ENCODE peak calls at places on chromosomes 5 and 9, in six cellular contexts. X, V, W, F, O and I are unnamed samples.

GRCh38 chr5:50302815-50303490 is 138.1 kb downstream of the EMB start:
- DNase-seq in X (no peak), V (no peak), O (no peak), F (no peak), W (no peak), I (no peak)

GRCh38 chr5:132180134-132180745 is 47.4 kb downstream of the P4HA2 start:
- DNase-seq in W (no peak), V (peak), O (peak), F (no peak), X (no peak), I (no peak)

GRCh38 chr9:132185164-132186009 is 23.5 kb downstream of the NTNG2 start:
- DNase-seq in F (no peak), W (no peak), V (no peak), O (no peak), X (no peak), I (no peak)

GRCh38 chr9:109652971-109653370 is 127.0 kb upstream of the PALM2AKAP2 start:
- DNase-seq in O (peak), F (no peak), W (no peak), X (no peak), V (peak), I (no peak)

GRCh38 chr9:113638504-113638903 is 175.0 kb downstream of the RGS3 start:
- DNase-seq in W (no peak), F (no peak), X (no peak), V (no peak), O (no peak), I (no peak)

GRCh38 chr5:6818594-6819512 is 105.6 kb downstream of the TENT4A start:
- DNase-seq in O (no peak), X (no peak), V (no peak), W (no peak), F (no peak), I (peak)

GRCh38 chr9:122346478-122347347 is 24.1 kb upstream of the PTGS1 start:
- DNase-seq in W (peak), X (no peak), F (no peak), O (peak), V (peak), I (no peak)

GRCh38 chr9:117706421-117707150 is 2.4 kb downstream of the TLR4 start:
- DNase-seq in X (no peak), F (no peak), O (peak), V (no peak), W (no peak), I (no peak)

GRCh38 chr5:74919487-74919886 is 53.3 kb upstream of the FAM169A start:
- DNase-seq in V (peak), F (no peak), W (no peak), X (no peak), O (peak), I (peak)

GRCh38 chr5:153594785-153595184 is 104.3 kb downstream of the GRIA1 start:
- DNase-seq in X (no peak), W (no peak), V (no peak), F (no peak), O (no peak), I (no peak)

GRCh38 chr9:6917162-6917561 is 159.4 kb downstream of the KDM4C start:
- DNase-seq in X (no peak), W (no peak), V (no peak), F (no peak), O (no peak), I (no peak)

GRCh38 chr9:79896390-79896789 is 324.6 kb downstream of the TLE4 start:
- DNase-seq in O (no peak), V (no peak), F (no peak), W (no peak), X (no peak), I (no peak)

GRCh38 chr5:59709833-59710232 is 183.7 kb downstream of the PDE4D start:
- DNase-seq in O (peak), W (no peak), F (no peak), V (peak), X (no peak), I (no peak)

GRCh38 chr5:92527311-92528078 is 1053.5 kb downstream of the NR2F1-AS1 start:
- DNase-seq in V (no peak), F (no peak), O (no peak), W (no peak), X (no peak), I (no peak)

GRCh38 chr9:89969156-89969566 is 364.3 kb downstream of the GADD45G start:
- DNase-seq in V (no peak), O (peak), W (no peak), X (no peak), F (no peak), I (no peak)

GRCh38 chr5:2738156-2738699 is 13.2 kb downstream of the IRX2 start:
- DNase-seq in V (no peak), F (no peak), W (no peak), O (peak), X (no peak), I (no peak)

GRCh38 chr5:2740849-2741555 is 10.5 kb downstream of the IRX2 start:
- DNase-seq in W (no peak), X (no peak), V (no peak), F (no peak), O (no peak), I (no peak)

GRCh38 chr5:2740051-2740848 is 11.2 kb downstream of the IRX2 start:
- DNase-seq in X (no peak), O (no peak), V (no peak), F (no peak), W (no peak), I (no peak)

GRCh38 chr5:2738700-2739359 is 12.6 kb downstream of the IRX2 start:
- DNase-seq in F (no peak), V (no peak), O (no peak), X (no peak), W (no peak), I (no peak)

GRCh38 chr5:2739360-2740050 is 12.0 kb downstream of the IRX2 start:
- DNase-seq in V (no peak), X (no peak), F (no peak), W (no peak), O (peak), I (no peak)
- H3K27ac ChIP-seq in V (no peak), X (peak), F (no peak), W (no peak), O (no peak), I (no peak)

DNA sequence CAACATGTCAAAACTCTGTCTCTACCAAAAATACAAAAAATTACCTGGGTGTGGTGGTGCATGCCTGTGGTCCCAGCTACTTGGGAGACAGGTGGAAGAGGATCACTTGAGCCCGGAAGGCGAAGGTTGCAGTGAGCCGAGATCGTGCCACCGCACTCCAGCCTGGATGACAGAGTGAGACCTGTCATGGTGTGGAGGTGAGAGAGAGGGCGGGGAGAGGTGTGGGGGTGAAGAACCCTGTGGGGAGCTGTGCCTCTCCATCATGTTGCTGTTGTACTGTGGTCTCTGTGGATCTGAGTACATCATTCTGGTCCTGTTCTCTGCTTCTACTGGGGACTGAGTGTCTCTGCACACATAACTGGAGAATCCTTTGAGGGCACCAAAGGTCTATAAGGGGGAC is 11.3 kb upstream of the SLC34A1 start:
- DNase-seq in O (no peak), W (no peak), V (no peak), X (no peak), F (no peak), I (no peak)
- H3K27ac ChIP-seq in O (no peak), W (no peak), V (no peak), X (peak), F (no peak), I (no peak)

GRCh38 chr9:81634915-81635516 is 54.3 kb downstream of the TLE1 start:
- DNase-seq in O (no peak), X (no peak), F (no peak), W (no peak), V (no peak), I (no peak)
- H3K27ac ChIP-seq in O (peak), X (no peak), F (peak), W (no peak), V (no peak), I (no peak)

GRCh38 chr9:84057662-84058061 is 77.1 kb downstream of the RMI1 start:
- DNase-seq in X (no peak), V (no peak), O (no peak), W (no peak), F (no peak), I (no peak)

GRCh38 chr9:84054341-84055010 is 73.9 kb downstream of the RMI1 start:
- DNase-seq in W (no peak), O (no peak), F (no peak), V (no peak), X (no peak), I (no peak)
- H3K27ac ChIP-seq in W (no peak), O (no peak), F (no peak), V (no peak), X (no peak), I (no peak)

DNA sequence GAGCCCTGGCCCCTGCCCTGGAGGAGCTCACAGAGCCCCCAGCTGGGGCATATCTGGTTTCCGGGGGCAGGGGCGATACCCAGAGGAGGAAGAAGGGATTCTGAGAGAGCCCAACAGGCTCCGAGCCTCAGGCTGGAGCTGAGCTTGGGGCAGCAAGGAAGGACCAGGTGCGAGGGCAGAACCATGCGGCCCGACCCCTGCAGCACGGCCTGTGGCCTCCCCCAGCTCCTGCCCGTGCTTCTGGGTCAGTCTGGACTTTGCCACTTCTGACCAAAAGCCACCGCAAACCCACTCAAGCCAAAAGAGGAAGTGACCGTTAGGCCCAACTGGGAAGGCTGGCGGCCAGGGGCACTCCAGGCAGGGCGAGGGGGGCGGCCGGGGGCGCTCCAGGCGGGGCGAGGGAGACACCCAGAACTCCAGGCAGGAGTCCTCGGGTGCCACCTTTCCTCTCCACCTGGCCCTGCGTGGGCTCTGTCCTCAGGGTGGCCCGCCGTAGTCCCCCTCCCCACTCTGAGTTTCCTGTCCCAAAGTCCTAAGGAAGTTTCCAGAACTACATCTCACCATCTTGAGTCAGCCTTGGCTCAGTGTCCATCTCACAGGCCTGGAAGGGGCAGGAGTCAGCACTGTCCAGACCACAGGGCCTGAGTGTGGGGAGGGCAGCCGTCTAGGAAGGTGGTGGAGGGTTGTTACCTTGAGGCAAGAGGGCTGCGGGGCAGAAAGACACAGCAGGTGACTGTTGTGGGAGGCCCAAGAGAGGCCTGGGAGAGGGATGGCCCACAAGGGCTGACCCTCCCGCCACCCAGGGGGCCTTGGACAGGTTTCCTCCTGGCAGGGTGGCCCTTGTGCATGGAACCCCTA is 945 bp upstream of the LTC4S start:
- DNase-seq in V (no peak), O (no peak), W (peak), F (no peak), X (no peak), I (no peak)
- H3K27ac ChIP-seq in V (peak), O (no peak), W (peak), F (peak), X (peak), I (peak)

DNA sequence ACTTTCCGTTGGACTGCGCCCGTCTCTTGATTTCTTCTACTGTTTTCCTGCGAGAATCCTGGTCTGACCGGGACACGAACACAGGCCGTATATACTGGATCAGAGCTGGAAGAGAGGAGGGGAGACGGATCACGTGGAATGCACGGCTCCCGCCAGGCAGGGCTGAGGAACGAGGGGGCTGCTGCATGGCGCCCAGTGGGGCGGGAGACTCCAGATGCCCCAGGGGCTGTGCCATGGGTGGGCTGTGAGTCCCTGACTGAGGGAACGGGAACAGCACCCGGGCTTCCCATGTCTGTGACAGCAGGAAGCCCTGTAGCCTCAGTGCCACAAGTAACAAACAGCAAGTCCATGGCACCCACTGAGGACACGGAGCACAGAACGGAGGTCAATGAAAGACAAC is 34.0 kb downstream of the LPCAT1 start:
- DNase-seq in V (no peak), O (no peak), X (no peak), F (no peak), W (no peak), I (no peak)
- H3K27ac ChIP-seq in V (no peak), O (no peak), X (no peak), F (no peak), W (no peak), I (no peak)

GRCh38 chr9:137278061-137278912 is 761 bp downstream of the TOR4A start:
- DNase-seq in O (peak), F (no peak), X (no peak), V (no peak), W (no peak), I (no peak)
- H3K27ac ChIP-seq in O (peak), F (peak), X (no peak), V (peak), W (peak), I (peak)

GRCh38 chr5:39863926-39864572 is 439.3 kb upstream of the DAB2 start:
- DNase-seq in W (no peak), O (no peak), X (no peak), V (no peak), F (no peak), I (no peak)
- H3K27ac ChIP-seq in W (no peak), O (no peak), X (no peak), V (no peak), F (no peak), I (no peak)

DNA sequence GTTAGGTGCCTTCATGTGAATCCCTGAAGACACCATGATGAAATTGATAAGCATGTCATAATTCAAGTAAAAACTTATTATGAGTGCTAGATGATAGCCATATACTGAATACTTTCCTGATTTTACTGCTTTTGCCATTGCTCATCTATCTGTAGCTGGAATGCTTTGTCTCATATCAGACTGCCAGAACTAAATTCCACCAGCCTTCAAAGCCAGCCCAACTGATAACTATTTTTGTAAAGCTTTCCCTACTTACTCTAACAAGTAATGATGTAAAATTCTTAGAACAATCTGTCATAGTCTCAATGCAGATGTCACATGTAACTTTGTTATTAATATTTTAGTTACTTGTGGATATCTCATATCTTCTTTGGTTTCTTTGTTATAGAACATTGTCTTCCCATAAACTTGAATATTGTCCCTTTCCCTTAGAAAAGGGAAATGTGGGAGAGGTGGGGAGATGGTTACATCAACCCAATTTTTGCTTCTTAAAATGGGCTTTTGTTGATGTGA is 128.3 kb downstream of the ZCCHC7 start:
- DNase-seq in W (no peak), O (no peak), F (no peak), V (no peak), X (no peak), I (no peak)
- H3K27ac ChIP-seq in W (no peak), O (no peak), F (no peak), V (no peak), X (no peak), I (no peak)

GRCh38 chr9:129990269-129991005 is 52.6 kb downstream of the FNBP1 start:
- DNase-seq in X (no peak), V (no peak), F (no peak), O (no peak), W (no peak), I (no peak)
- H3K27ac ChIP-seq in X (peak), V (no peak), F (peak), O (no peak), W (no peak), I (peak)